ENCODE peak calls at places on chromosomes 4 and X, in six cellular contexts. X is HCT116, U is GM12878, K is K562, A is HepG2, Z is H1. S is an unnamed sample. For H3K4me1, the result is how much of the 10 kb centered on the place peaks cover.

GRCh38 chr4:117893207-117893606 is 141.1 kb upstream of the NDST3 start:
- DNase-seq in X (no peak), U (no peak), K (no peak), A (no peak), Z (no peak), S (no peak)

GRCh38 chrX:15947648-15948317 is 93.2 kb upstream of the AP1S2 start:
- DNase-seq in X (no peak), U (no peak), K (peak), A (no peak), Z (peak), S (peak)

GRCh38 chr4:122797405-122798094 is 29.1 kb upstream of the FGF2 start:
- DNase-seq in X (no peak), U (no peak), K (no peak), A (no peak), Z (no peak), S (no peak)

GRCh38 chrX:54043696-54044125 is 562 bp downstream of the PHF8 start:
- DNase-seq in X (no peak), U (no peak), K (peak), A (no peak), Z (no peak), S (peak)

GRCh38 chrX:108735680-108736508 is 469 bp downstream of the IRS4 start:
- DNase-seq in X (no peak), U (no peak), K (no peak), A (no peak), Z (no peak), S (no peak)

GRCh38 chr4:139267301-139267700 is 12.7 kb downstream of the MGARP start:
- DNase-seq in X (no peak), U (no peak), K (no peak), A (no peak), Z (no peak), S (no peak)

GRCh38 chrX:151543706-151544105 is 19.8 kb upstream of the PASD1 start:
- DNase-seq in X (no peak), U (no peak), K (no peak), A (peak), Z (no peak), S (no peak)

GRCh38 chrX:79181401-79181800 is 36.9 kb downstream of the GPR174 start:
- DNase-seq in X (no peak), U (no peak), K (no peak), A (no peak), Z (no peak), S (no peak)

GRCh38 chrX:9315086-9315485 is 149.8 kb upstream of the TBL1X start:
- DNase-seq in X (no peak), U (no peak), K (no peak), A (no peak), Z (no peak), S (no peak)

GRCh38 chr4:132001542-132001941 is 1147.6 kb upstream of the PCDH10 start:
- DNase-seq in X (no peak), U (no peak), K (no peak), A (no peak), Z (no peak), S (no peak)

GRCh38 chr4:27828843-27829242 is 968.2 kb downstream of the STIM2 start:
- DNase-seq in X (no peak), U (no peak), K (no peak), A (no peak), Z (no peak), S (no peak)

GRCh38 chr4:112099701-112100289 is 45.5 kb upstream of the FAM241A start:
- DNase-seq in X (peak), U (peak), K (peak), A (peak), Z (no peak), S (no peak)

DNA sequence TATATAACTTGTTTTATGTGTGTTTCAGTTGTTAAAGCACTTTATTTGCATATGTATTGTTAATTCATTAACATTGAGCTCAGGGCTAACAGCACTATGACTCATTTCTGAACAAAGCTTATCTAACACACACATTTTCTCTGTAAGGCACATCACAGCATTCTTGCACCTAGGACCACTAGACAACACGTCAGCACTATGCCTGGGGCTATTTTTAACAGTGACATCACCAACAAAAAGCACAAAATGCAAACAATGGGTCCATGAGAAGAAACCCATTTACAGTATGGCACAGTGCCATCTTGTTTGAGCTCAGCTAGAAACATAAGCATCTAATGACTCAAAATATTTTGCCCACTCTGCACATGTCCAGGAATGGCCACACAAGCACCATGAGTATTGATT is 124.4 kb downstream of the RELL1 start:
- DNase-seq in X (no peak), U (peak), K (peak), A (peak), Z (no peak), S (no peak)
- TF ChIP-seq ZNF274 in X (no peak), U (no peak), K (no peak), A (no peak), Z (no peak), S (no peak)

GRCh38 chrX:130081421-130082045 is 28.8 kb downstream of the ELF4 start:
- DNase-seq in X (no peak), U (no peak), K (no peak), A (no peak), Z (no peak), S (no peak)

GRCh38 chrX:130084651-130085237 is 25.6 kb downstream of the ELF4 start:
- DNase-seq in X (no peak), U (peak), K (no peak), A (no peak), Z (no peak), S (no peak)

GRCh38 chrX:130082244-130083106 is 27.8 kb downstream of the ELF4 start:
- DNase-seq in X (no peak), U (no peak), K (peak), A (no peak), Z (no peak), S (no peak)

GRCh38 chrX:130083656-130084382 is 26.5 kb downstream of the ELF4 start:
- DNase-seq in X (no peak), U (no peak), K (no peak), A (no peak), Z (no peak), S (no peak)

GRCh38 chrX:130083107-130083490 is 27.2 kb downstream of the ELF4 start:
- DNase-seq in X (no peak), U (no peak), K (peak), A (no peak), Z (no peak), S (no peak)
- H3K4me1 ChIP-seq in X (under half), U (under half), K (half or more), A (under half), Z (under half), S (under half)

DNA sequence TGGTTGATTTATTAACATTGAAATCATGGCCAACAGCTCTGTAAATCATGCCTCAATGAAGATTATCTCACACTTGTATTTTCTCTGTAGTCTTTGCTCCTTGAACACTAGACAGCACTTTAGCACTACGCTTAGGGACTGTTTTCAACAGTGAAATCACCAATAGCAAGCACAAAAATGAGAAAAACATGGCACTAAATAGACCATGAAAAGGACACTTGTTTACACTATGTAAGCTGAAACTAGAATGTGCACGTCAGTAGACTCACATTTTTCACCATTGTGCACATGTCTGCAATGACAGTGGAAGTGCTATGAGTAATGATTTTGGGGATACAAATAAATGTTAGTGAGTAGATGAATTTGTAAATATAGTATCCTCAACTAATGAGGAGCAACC is 3.1 kb downstream of the BMP2K start:
- DNase-seq in X (no peak), U (no peak), K (no peak), A (no peak), Z (no peak), S (no peak)
- H3K4me3 ChIP-seq in X (no peak), U (peak), K (peak), A (no peak), Z (no peak), S (no peak)

DNA sequence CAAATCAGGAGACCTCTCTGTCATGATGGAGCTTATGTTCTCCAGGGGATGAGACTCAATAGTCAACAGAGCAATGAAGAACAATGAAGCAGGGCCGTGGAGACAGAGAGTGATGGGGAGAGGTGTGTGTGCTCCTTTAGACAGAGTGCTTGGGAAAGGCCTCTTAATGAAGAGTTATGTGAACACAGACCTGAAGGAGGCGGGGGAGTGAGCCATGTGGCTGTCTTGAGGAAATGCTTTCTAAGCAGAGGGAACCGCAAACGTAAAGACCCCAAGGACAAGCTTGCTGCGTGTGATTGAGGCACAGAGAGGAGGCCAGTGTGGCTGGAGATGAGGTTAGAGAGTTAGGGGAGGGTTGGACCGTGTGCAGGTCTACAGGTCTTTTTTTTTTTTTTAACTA is 53.1 kb downstream of the CHRNA9 start:
- DNase-seq in X (no peak), U (no peak), K (no peak), A (no peak), Z (no peak), S (no peak)
- TF ChIP-seq ZNF274 in X (no peak), U (no peak), K (no peak), A (no peak), Z (no peak), S (no peak)

GRCh38 chr4:48343531-48343930 is 2.2 kb downstream of the SLAIN2 start:
- DNase-seq in X (no peak), U (no peak), K (no peak), A (no peak), Z (no peak), S (no peak)

GRCh38 chr4:48340905-48341775 is at the start of gene SLAIN2:
- DNase-seq in X (peak), U (peak), K (peak), A (peak), Z (peak), S (peak)

GRCh38 chr4:48342559-48342878 is 1.2 kb downstream of the SLAIN2 start:
- DNase-seq in X (no peak), U (no peak), K (no peak), A (no peak), Z (no peak), S (no peak)

GRCh38 chr4:48341776-48342558 is 638 bp downstream of the SLAIN2 start:
- DNase-seq in X (no peak), U (no peak), K (peak), A (no peak), Z (no peak), S (no peak)

GRCh38 chr4:48343035-48343434 is 1.7 kb downstream of the SLAIN2 start:
- DNase-seq in X (no peak), U (no peak), K (no peak), A (no peak), Z (no peak), S (no peak)
- H3K4me1 ChIP-seq in X (under half), U (under half), K (under half), A (half or more), Z (under half), S (under half)